ENCODE peak calls at places on chromosome X, in ten cellular contexts. V is CD8-positive, alpha-beta memory T cell; X is GM13976; B is GM12892; T is Panc1; Q is astrocyte of the spinal cord; J is effector memory CD4-positive, alpha-beta T cell; P is NCI-H187; S is Kasumi-1; O is HS-5. K is an unnamed sample.

GRCh38 chrX:48450076-48450475 is 20.0 kb downstream of the SLC38A5 start:
- DNase-seq in V (no peak), X (no peak), B (no peak), T (no peak), Q (no peak), J (no peak), P (no peak), S (no peak), O (no peak), K (no peak)

GRCh38 chrX:19017271-19017670 is 33.4 kb upstream of the PHKA2 start:
- DNase-seq in V (no peak), X (peak), B (peak), T (no peak), Q (no peak), J (no peak), P (no peak), S (no peak), O (no peak), K (no peak)

GRCh38 chrX:131595120-131595519 is 51.2 kb downstream of the OR13H1 start:
- DNase-seq in V (no peak), X (no peak), B (no peak), T (no peak), Q (no peak), J (no peak), P (no peak), S (no peak), O (peak), K (no peak)

GRCh38 chrX:111375747-111376146 is 36.2 kb downstream of the DCX start:
- DNase-seq in V (no peak), X (no peak), B (no peak), T (no peak), Q (peak), J (no peak), P (no peak), S (peak), O (no peak), K (no peak)

GRCh38 chrX:110759785-110760184 is 35.8 kb downstream of the CHRDL1 start:
- DNase-seq in V (no peak), X (no peak), B (no peak), T (no peak), Q (peak), J (no peak), P (no peak), S (no peak), O (peak), K (no peak)

GRCh38 chrX:73922856-73923429 is 359.9 kb downstream of the CHIC1 start:
- DNase-seq in V (no peak), X (no peak), B (no peak), T (no peak), Q (peak), J (no peak), P (no peak), S (no peak), O (no peak), K (no peak)

GRCh38 chrX:49858341-49858740 is 20.9 kb upstream of the USP27X start:
- DNase-seq in V (no peak), X (no peak), B (no peak), T (no peak), Q (no peak), J (no peak), P (no peak), S (no peak), O (no peak), K (no peak)

GRCh38 chrX:7596822-7597221 is 246.1 kb upstream of the VCX start:
- DNase-seq in V (no peak), X (no peak), B (no peak), T (no peak), Q (no peak), J (no peak), P (no peak), S (no peak), O (no peak), K (no peak)

GRCh38 chrX:41563881-41564280 is 116.7 kb downstream of the NYX start:
- DNase-seq in V (no peak), X (no peak), B (no peak), T (no peak), Q (peak), J (no peak), P (no peak), S (no peak), O (no peak), K (no peak)

GRCh38 chrX:47143894-47144625 is 442 bp downstream of the NDUFB11 start:
- DNase-seq in V (no peak), X (peak), B (no peak), T (no peak), Q (peak), J (no peak), P (no peak), S (peak), O (no peak), K (no peak)

GRCh38 chrX:131881194-131881593 is 141.9 kb upstream of the STK26 start:
- DNase-seq in V (no peak), X (no peak), B (no peak), T (no peak), Q (no peak), J (no peak), P (no peak), S (no peak), O (no peak), K (no peak)

GRCh38 chrX:1599791-1600405 is 8.5 kb downstream of the AKAP17A start:
- DNase-seq in V (no peak), X (peak), B (no peak), T (no peak), Q (no peak), J (no peak), P (no peak), S (no peak), O (no peak), K (no peak)

GRCh38 chrX:10656214-10656613 is 35.8 kb upstream of the MID1 start:
- DNase-seq in V (no peak), X (no peak), B (no peak), T (no peak), Q (no peak), J (no peak), P (no peak), S (no peak), O (no peak), K (no peak)

GRCh38 chrX:104108955-104109354 is 3.4 kb upstream of the ZCCHC18 start:
- DNase-seq in V (no peak), X (no peak), B (no peak), T (no peak), Q (no peak), J (no peak), P (no peak), S (no peak), O (no peak), K (no peak)

GRCh38 chrX:145002776-145003175 is 244.5 kb upstream of the SPANXN1 start:
- DNase-seq in V (no peak), X (no peak), B (no peak), T (no peak), Q (peak), J (no peak), P (no peak), S (no peak), O (no peak), K (no peak)

GRCh38 chrX:70033348-70033747 is 16.4 kb downstream of the AWAT2 start:
- DNase-seq in V (no peak), X (peak), B (no peak), T (no peak), Q (peak), J (no peak), P (no peak), S (no peak), O (no peak), K (no peak)

GRCh38 chrX:75303795-75304194 is 29.9 kb downstream of the UPRT start:
- DNase-seq in V (no peak), X (no peak), B (no peak), T (no peak), Q (peak), J (no peak), P (no peak), S (no peak), O (no peak), K (no peak)

GRCh38 chrX:46459603-46460002 is 85.6 kb downstream of the ZNF674 start:
- DNase-seq in V (no peak), X (no peak), B (no peak), T (no peak), Q (no peak), J (no peak), P (no peak), S (no peak), O (no peak), K (no peak)

GRCh38 chrX:118976599-118977340 is 2.4 kb downstream of the LONRF3 start:
- DNase-seq in V (peak), X (peak), B (no peak), T (no peak), Q (no peak), J (no peak), P (no peak), S (no peak), O (no peak), K (no peak)

GRCh38 chrX:10496345-10496965 is 123.9 kb downstream of the MID1 start:
- DNase-seq in V (no peak), X (no peak), B (no peak), T (no peak), Q (peak), J (no peak), P (no peak), S (no peak), O (no peak), K (no peak)

GRCh38 chrX:105527759-105528158 is 294.6 kb upstream of the NRK start:
- DNase-seq in V (no peak), X (no peak), B (no peak), T (no peak), Q (no peak), J (no peak), P (no peak), S (no peak), O (no peak), K (no peak)